ENCODE peak calls at places on chromosomes 13 and 19, in four cellular contexts. One of them, this sample, is unnamed.

GRCh38 chr13:34620073-34620858 is 321.8 kb upstream of the NBEA start:
- DNase-seq in H1: no peak
- DNase-seq in IMR-90: no peak
- DNase-seq in H9: no peak
- DNase-seq in this sample: no peak

GRCh38 chr19:57566396-57567256 is 7.0 kb upstream of the ZNF550 start:
- DNase-seq in H1: no peak
- DNase-seq in IMR-90: peak
- DNase-seq in H9: no peak
- DNase-seq in this sample: no peak

GRCh38 chr19:29088761-29089160 is 124.2 kb downstream of the UQCRFS1 start:
- DNase-seq in H1: no peak
- DNase-seq in IMR-90: no peak
- DNase-seq in H9: no peak
- DNase-seq in this sample: no peak

GRCh38 chr13:29532136-29532535 is 63.4 kb downstream of the SLC7A1 start:
- DNase-seq in H1: no peak
- DNase-seq in IMR-90: no peak
- DNase-seq in H9: no peak
- DNase-seq in this sample: peak

GRCh38 chr19:4692275-4693077 is 22.3 kb upstream of the MYDGF start:
- DNase-seq in H1: no peak
- DNase-seq in IMR-90: no peak
- DNase-seq in H9: no peak
- DNase-seq in this sample: no peak

GRCh38 chr13:48000559-48001126 is 430 bp downstream of the SUCLA2 start:
- DNase-seq in H1: no peak
- DNase-seq in IMR-90: peak
- DNase-seq in H9: peak
- DNase-seq in this sample: no peak

GRCh38 chr13:25249001-25249543 is 38.2 kb downstream of the MTMR6 start:
- DNase-seq in H1: no peak
- DNase-seq in IMR-90: peak
- DNase-seq in H9: no peak
- DNase-seq in this sample: no peak

GRCh38 chr13:74201530-74201929 is 67.3 kb upstream of the KLF12 start:
- DNase-seq in H1: no peak
- DNase-seq in IMR-90: no peak
- DNase-seq in H9: no peak
- DNase-seq in this sample: no peak

GRCh38 chr13:79582896-79583295 is 101.9 kb downstream of the NDFIP2 start:
- DNase-seq in H1: no peak
- DNase-seq in IMR-90: no peak
- DNase-seq in H9: no peak
- DNase-seq in this sample: no peak

GRCh38 chr13:38308736-38309135 is 40.9 kb upstream of the UFM1 start:
- DNase-seq in H1: no peak
- DNase-seq in IMR-90: peak
- DNase-seq in H9: no peak
- DNase-seq in this sample: peak

GRCh38 chr13:59178344-59178743 is 985.4 kb downstream of the DIAPH3 start:
- DNase-seq in H1: no peak
- DNase-seq in IMR-90: peak
- DNase-seq in H9: no peak
- DNase-seq in this sample: no peak

GRCh38 chr19:8880864-8881488 is 48.8 kb downstream of the MBD3L1 start:
- DNase-seq in H1: no peak
- DNase-seq in IMR-90: no peak
- DNase-seq in H9: no peak
- DNase-seq in this sample: no peak

GRCh38 chr19:41886761-41887710 is 4.1 kb downstream of the ARHGEF1 start:
- DNase-seq in H1: no peak
- DNase-seq in IMR-90: no peak
- DNase-seq in H9: no peak
- DNase-seq in this sample: no peak

GRCh38 chr19:32208060-32208459 is 137.3 kb upstream of the ZNF507 start:
- DNase-seq in H1: no peak
- DNase-seq in IMR-90: no peak
- DNase-seq in H9: no peak
- DNase-seq in this sample: no peak

GRCh38 chr13:42073683-42074082 is 25.2 kb downstream of the DGKH start:
- DNase-seq in H1: no peak
- DNase-seq in IMR-90: no peak
- DNase-seq in H9: no peak
- DNase-seq in this sample: no peak

GRCh38 chr13:108957369-108958012 is 328.1 kb downstream of the MYO16 start:
- DNase-seq in H1: no peak
- DNase-seq in IMR-90: peak
- DNase-seq in H9: no peak
- DNase-seq in this sample: peak

GRCh38 chr19:43464089-43464775 is 1.2 kb downstream of the LYPD3 start:
- DNase-seq in H1: peak
- DNase-seq in IMR-90: no peak
- DNase-seq in H9: no peak
- DNase-seq in this sample: no peak

GRCh38 chr19:49587227-49587626 is 3.8 kb upstream of the PRR12 start:
- DNase-seq in H1: no peak
- DNase-seq in IMR-90: no peak
- DNase-seq in H9: no peak
- DNase-seq in this sample: peak

GRCh38 chr13:89966524-89966923 is 1381.0 kb upstream of the MIR17HG start:
- DNase-seq in H1: no peak
- DNase-seq in IMR-90: no peak
- DNase-seq in H9: peak
- DNase-seq in this sample: no peak

GRCh38 chr13:111929036-111929616 is 137.8 kb upstream of the SOX1 start:
- DNase-seq in H1: no peak
- DNase-seq in IMR-90: no peak
- DNase-seq in H9: peak
- DNase-seq in this sample: no peak

GRCh38 chr13:113863511-113864302 is at the start of gene GAS6:
- DNase-seq in H1: peak
- DNase-seq in IMR-90: no peak
- DNase-seq in H9: peak
- DNase-seq in this sample: peak

GRCh38 chr13:44932850-44933251 is 56.4 kb downstream of the NUFIP1 start:
- DNase-seq in H1: no peak
- DNase-seq in IMR-90: peak
- DNase-seq in H9: no peak
- DNase-seq in this sample: no peak

GRCh38 chr19:41753936-41754529 is 1.3 kb upstream of the CEACAM6 start:
- DNase-seq in H1: peak
- DNase-seq in IMR-90: peak
- DNase-seq in H9: peak
- DNase-seq in this sample: peak

GRCh38 chr13:39811051-39811450 is 155.6 kb downstream of the COG6 start:
- DNase-seq in H1: no peak
- DNase-seq in IMR-90: no peak
- DNase-seq in H9: no peak
- DNase-seq in this sample: no peak

GRCh38 chr19:11381535-11382369 is 2.4 kb downstream of the EPOR start:
- DNase-seq in H1: peak
- DNase-seq in IMR-90: peak
- DNase-seq in H9: peak
- DNase-seq in this sample: peak

DNA sequence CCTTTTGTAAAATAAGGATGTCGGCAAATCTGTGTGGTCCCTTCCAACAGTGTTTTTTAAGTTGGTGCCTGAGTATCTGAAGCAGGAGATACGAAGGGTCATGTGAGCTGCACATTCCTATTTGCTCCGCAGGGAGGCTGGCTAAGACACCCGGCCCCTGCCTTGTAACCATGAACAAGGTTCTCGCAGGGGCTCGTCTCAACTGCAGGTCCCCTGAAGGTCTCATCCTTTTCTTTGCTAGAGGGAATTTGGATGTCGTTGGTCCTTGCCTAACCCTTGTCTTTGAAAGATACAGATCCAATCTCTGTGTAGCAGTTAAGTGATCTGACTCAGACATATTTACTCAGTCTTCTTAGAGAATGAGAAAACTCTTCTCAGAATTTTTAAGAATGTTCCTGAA is 64.4 kb downstream of the LRCH1 start:
- DNase-seq in H1: no peak
- DNase-seq in IMR-90: peak
- DNase-seq in H9: no peak
- DNase-seq in this sample: peak
- H4K91ac ChIP-seq in H1: no peak
- H4K91ac ChIP-seq in IMR-90: peak
- H4K91ac ChIP-seq in H9: no peak
- H4K91ac ChIP-seq in this sample: peak

GRCh38 chr19:33264881-33265445 is 37.4 kb downstream of the CEBPA start:
- DNase-seq in H1: no peak
- DNase-seq in IMR-90: no peak
- DNase-seq in H9: no peak
- DNase-seq in this sample: no peak

GRCh38 chr19:33266971-33267484 is 35.3 kb downstream of the CEBPA start:
- DNase-seq in H1: no peak
- DNase-seq in IMR-90: no peak
- DNase-seq in H9: no peak
- DNase-seq in this sample: no peak

GRCh38 chr19:33268162-33268991 is 34.0 kb downstream of the CEBPA start:
- DNase-seq in H1: no peak
- DNase-seq in IMR-90: no peak
- DNase-seq in H9: no peak
- DNase-seq in this sample: no peak

GRCh38 chr19:33269016-33269415 is 33.3 kb downstream of the CEBPA start:
- DNase-seq in H1: no peak
- DNase-seq in IMR-90: no peak
- DNase-seq in H9: no peak
- DNase-seq in this sample: no peak

DNA sequence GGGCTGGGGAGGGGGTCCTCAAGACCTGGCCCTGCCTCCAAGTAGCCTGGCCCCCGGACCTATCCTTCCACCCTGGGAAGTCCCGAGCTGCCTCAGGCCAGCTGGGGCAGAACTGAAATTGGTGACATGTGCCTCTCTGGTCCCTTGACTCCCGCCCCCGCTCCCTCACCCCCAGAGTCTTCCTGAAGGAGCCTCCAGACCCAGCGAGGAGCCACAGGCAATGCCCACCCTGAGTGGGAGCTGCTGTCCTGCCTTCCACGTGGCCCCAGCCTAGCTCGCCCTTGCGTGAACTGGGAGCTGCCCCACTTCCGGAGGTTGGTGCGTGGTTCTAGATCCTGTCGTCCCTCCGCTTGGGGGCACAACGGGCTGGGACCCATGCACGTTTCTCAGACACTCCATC is 34.6 kb downstream of the CEBPA start:
- DNase-seq in H1: no peak
- DNase-seq in IMR-90: no peak
- DNase-seq in H9: no peak
- DNase-seq in this sample: no peak
- H2AK5ac ChIP-seq in H1: no peak
- H2AK5ac ChIP-seq in IMR-90: no peak
- H2AK5ac ChIP-seq in H9: no peak
- H2AK5ac ChIP-seq in this sample: no peak

GRCh38 chr19:35757749-35758608 is at the start of gene PROSER3:
- DNase-seq in H1: peak
- DNase-seq in IMR-90: peak
- DNase-seq in H9: peak
- DNase-seq in this sample: peak

GRCh38 chr19:35756373-35757230 is at the start of gene HSPB6:
- DNase-seq in H1: no peak
- DNase-seq in IMR-90: peak
- DNase-seq in H9: peak
- DNase-seq in this sample: no peak

GRCh38 chr19:35755550-35756371 is 1.1 kb downstream of the HSPB6 start:
- DNase-seq in H1: no peak
- DNase-seq in IMR-90: peak
- DNase-seq in H9: peak
- DNase-seq in this sample: peak

GRCh38 chr19:35755160-35755549 is 1.7 kb downstream of the HSPB6 start:
- DNase-seq in H1: no peak
- DNase-seq in IMR-90: no peak
- DNase-seq in H9: no peak
- DNase-seq in this sample: no peak

DNA sequence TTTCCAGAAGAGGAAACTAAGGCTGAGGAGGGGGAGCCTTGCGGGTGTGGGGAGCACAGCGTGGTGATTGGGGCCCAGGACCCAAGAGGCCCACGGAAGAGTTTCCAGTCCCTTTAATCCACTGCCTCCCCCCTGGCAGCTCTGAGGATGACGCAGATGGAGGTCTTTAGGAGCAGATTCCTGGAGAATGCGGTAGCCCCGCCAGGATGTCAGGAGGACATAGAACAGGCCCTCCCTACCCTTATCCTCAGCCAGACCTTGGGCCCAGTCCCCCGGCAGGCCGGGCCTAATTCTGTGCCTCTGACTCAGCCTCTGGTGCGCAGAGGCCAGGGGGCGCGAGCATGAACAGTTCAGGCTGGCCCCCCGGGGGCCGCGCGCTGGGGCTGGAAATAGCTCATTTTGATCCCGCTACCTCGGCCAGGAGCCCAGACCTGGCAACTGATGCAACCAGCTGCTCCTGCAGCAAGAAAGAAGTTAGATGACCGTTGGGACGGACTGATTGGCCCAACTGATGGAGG is 461 bp upstream of the HSPB6 start:
- DNase-seq in H1: no peak
- DNase-seq in IMR-90: peak
- DNase-seq in H9: no peak
- DNase-seq in this sample: peak
- H4K91ac ChIP-seq in H1: no peak
- H4K91ac ChIP-seq in IMR-90: peak
- H4K91ac ChIP-seq in H9: no peak
- H4K91ac ChIP-seq in this sample: peak

GRCh38 chr13:110416131-110416584 is 109.1 kb downstream of the COL4A2 start:
- DNase-seq in H1: no peak
- DNase-seq in IMR-90: peak
- DNase-seq in H9: no peak
- DNase-seq in this sample: no peak

GRCh38 chr13:110413311-110414040 is 106.4 kb downstream of the COL4A2 start:
- DNase-seq in H1: no peak
- DNase-seq in IMR-90: no peak
- DNase-seq in H9: no peak
- DNase-seq in this sample: peak

GRCh38 chr13:110412132-110412912 is 105.2 kb downstream of the COL4A2 start:
- DNase-seq in H1: peak
- DNase-seq in IMR-90: peak
- DNase-seq in H9: peak
- DNase-seq in this sample: peak

GRCh38 chr13:110415669-110416068 is 108.6 kb downstream of the COL4A2 start:
- DNase-seq in H1: no peak
- DNase-seq in IMR-90: peak
- DNase-seq in H9: peak
- DNase-seq in this sample: peak

DNA sequence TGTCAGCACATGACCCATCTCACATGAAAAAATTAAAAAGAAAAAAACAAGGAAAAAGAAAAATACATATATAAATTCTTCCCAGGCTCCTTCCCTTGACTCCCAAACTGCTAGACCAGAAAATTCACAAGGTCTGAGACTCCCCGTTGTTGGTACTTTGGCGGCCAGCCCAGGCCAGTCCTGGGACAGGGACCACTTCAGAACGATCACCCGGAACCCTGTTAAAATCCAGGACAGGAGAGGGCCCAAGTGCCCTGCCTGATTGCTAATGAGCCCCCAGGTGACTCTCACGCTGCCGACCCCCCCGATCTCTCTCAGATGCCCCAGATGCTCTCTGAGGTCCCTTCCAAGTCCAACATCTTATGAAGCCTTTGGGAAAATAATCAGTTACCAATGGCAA is 107.2 kb downstream of the COL4A2 start:
- DNase-seq in H1: no peak
- DNase-seq in IMR-90: no peak
- DNase-seq in H9: no peak
- DNase-seq in this sample: no peak
- H2AK5ac ChIP-seq in H1: no peak
- H2AK5ac ChIP-seq in IMR-90: peak
- H2AK5ac ChIP-seq in H9: no peak
- H2AK5ac ChIP-seq in this sample: no peak